ENCODE peak calls at places on chromosomes 5 and 9, in ten cellular contexts. I, Y, P, F, T, H, O, K, C and U are unnamed samples.

GRCh38 chr5:10257870-10258269 is 7.8 kb downstream of the CCT5 start:
- DNase-seq in I (peak), Y (no peak), P (no peak), F (no peak), T (no peak), H (no peak), O (no peak), K (no peak), C (no peak), U (no peak)

GRCh38 chr5:139745121-139745799 is 50.3 kb upstream of the PSD2 start:
- DNase-seq in I (no peak), Y (peak), P (no peak), F (peak), T (peak), H (peak), O (peak), K (no peak), C (peak), U (peak)

GRCh38 chr5:83720805-83721431 is at the start of gene HAPLN1:
- DNase-seq in I (no peak), Y (no peak), P (no peak), F (peak), T (no peak), H (peak), O (no peak), K (peak), C (no peak), U (no peak)

GRCh38 chr9:116605904-116606341 is 81.2 kb upstream of the TRIM32 start:
- DNase-seq in I (no peak), Y (peak), P (peak), F (no peak), T (no peak), H (no peak), O (peak), K (peak), C (no peak), U (peak)

GRCh38 chr5:33524476-33524875 is 83.7 kb downstream of the TARS1 start:
- DNase-seq in I (no peak), Y (no peak), P (no peak), F (no peak), T (peak), H (no peak), O (no peak), K (no peak), C (no peak), U (no peak)

GRCh38 chr5:40679998-40680681 is 425 bp downstream of the PTGER4 start:
- DNase-seq in I (peak), Y (peak), P (no peak), F (no peak), T (no peak), H (peak), O (peak), K (peak), C (peak), U (no peak)

GRCh38 chr5:179620293-179620692 is 3.2 kb downstream of the HNRNPH1 start:
- DNase-seq in I (no peak), Y (no peak), P (no peak), F (no peak), T (no peak), H (no peak), O (peak), K (no peak), C (no peak), U (no peak)

GRCh38 chr9:22645893-22646292 is 199.3 kb downstream of the DMRTA1 start:
- DNase-seq in I (no peak), Y (no peak), P (no peak), F (no peak), T (no peak), H (no peak), O (no peak), K (no peak), C (no peak), U (no peak)

GRCh38 chr9:133188843-133189180 is 20.2 kb downstream of the OBP2B start:
- DNase-seq in I (peak), Y (no peak), P (no peak), F (peak), T (no peak), H (no peak), O (no peak), K (no peak), C (no peak), U (no peak)

GRCh38 chr9:80615964-80616363 is 1044.2 kb downstream of the TLE4 start:
- DNase-seq in I (no peak), Y (no peak), P (no peak), F (peak), T (no peak), H (no peak), O (no peak), K (no peak), C (no peak), U (no peak)

GRCh38 chr5:150168864-150169263 is 2.3 kb downstream of the CDX1 start:
- DNase-seq in I (no peak), Y (no peak), P (no peak), F (no peak), T (no peak), H (no peak), O (no peak), K (no peak), C (no peak), U (peak)

GRCh38 chr9:125325821-125326220 is 64.2 kb downstream of the GAPVD1 start:
- DNase-seq in I (no peak), Y (no peak), P (no peak), F (peak), T (peak), H (no peak), O (no peak), K (no peak), C (no peak), U (no peak)

GRCh38 chr9:4796988-4797956 is 4.5 kb downstream of the RCL1 start:
- DNase-seq in I (no peak), Y (no peak), P (no peak), F (peak), T (peak), H (peak), O (no peak), K (peak), C (no peak), U (no peak)

GRCh38 chr9:109471994-109472393 is 26.1 kb downstream of the PTPN3 start:
- DNase-seq in I (no peak), Y (no peak), P (no peak), F (no peak), T (no peak), H (no peak), O (no peak), K (no peak), C (no peak), U (no peak)

GRCh38 chr9:111661150-111661801 is at the start of gene GNG10:
- DNase-seq in I (peak), Y (peak), P (peak), F (peak), T (peak), H (peak), O (peak), K (peak), C (peak), U (peak)
- H3K27ac ChIP-seq in I (peak), Y (peak), P (peak), F (peak), T (peak), H (no peak), O (peak), K (peak), C (peak), U (peak)

GRCh38 chr9:91903126-91903911 is 46.7 kb downstream of the ROR2 start:
- DNase-seq in I (no peak), Y (no peak), P (no peak), F (no peak), T (no peak), H (no peak), O (no peak), K (no peak), C (no peak), U (no peak)
- H3K27ac ChIP-seq in I (no peak), Y (no peak), P (no peak), F (no peak), T (no peak), H (no peak), O (no peak), K (no peak), C (no peak), U (no peak)

GRCh38 chr9:124256517-124257069 is 1.2 kb upstream of the NEK6 start:
- DNase-seq in I (no peak), Y (no peak), P (no peak), F (peak), T (peak), H (no peak), O (no peak), K (no peak), C (no peak), U (peak)

GRCh38 chr9:124255222-124255621 is 2.5 kb upstream of the NEK6 start:
- DNase-seq in I (no peak), Y (no peak), P (no peak), F (peak), T (no peak), H (no peak), O (no peak), K (no peak), C (no peak), U (no peak)

GRCh38 chr9:124251605-124252366 is 6.0 kb upstream of the NEK6 start:
- DNase-seq in I (no peak), Y (no peak), P (no peak), F (peak), T (peak), H (no peak), O (no peak), K (no peak), C (no peak), U (no peak)

GRCh38 chr9:124257070-124257864 is 482 bp upstream of the NEK6 start:
- DNase-seq in I (no peak), Y (no peak), P (no peak), F (peak), T (no peak), H (no peak), O (no peak), K (peak), C (no peak), U (peak)

GRCh38 chr9:124254261-124254682 is 3.5 kb upstream of the NEK6 start:
- DNase-seq in I (no peak), Y (no peak), P (no peak), F (peak), T (no peak), H (no peak), O (no peak), K (no peak), C (no peak), U (no peak)
- H3K27ac ChIP-seq in I (no peak), Y (no peak), P (no peak), F (no peak), T (no peak), H (no peak), O (no peak), K (no peak), C (no peak), U (no peak)

GRCh38 chr5:68680376-68680775 is 413.4 kb upstream of the SLC30A5 start:
- DNase-seq in I (no peak), Y (no peak), P (no peak), F (no peak), T (no peak), H (no peak), O (no peak), K (no peak), C (no peak), U (peak)
- H3K27ac ChIP-seq in I (peak), Y (no peak), P (no peak), F (no peak), T (no peak), H (no peak), O (no peak), K (no peak), C (no peak), U (no peak)

DNA sequence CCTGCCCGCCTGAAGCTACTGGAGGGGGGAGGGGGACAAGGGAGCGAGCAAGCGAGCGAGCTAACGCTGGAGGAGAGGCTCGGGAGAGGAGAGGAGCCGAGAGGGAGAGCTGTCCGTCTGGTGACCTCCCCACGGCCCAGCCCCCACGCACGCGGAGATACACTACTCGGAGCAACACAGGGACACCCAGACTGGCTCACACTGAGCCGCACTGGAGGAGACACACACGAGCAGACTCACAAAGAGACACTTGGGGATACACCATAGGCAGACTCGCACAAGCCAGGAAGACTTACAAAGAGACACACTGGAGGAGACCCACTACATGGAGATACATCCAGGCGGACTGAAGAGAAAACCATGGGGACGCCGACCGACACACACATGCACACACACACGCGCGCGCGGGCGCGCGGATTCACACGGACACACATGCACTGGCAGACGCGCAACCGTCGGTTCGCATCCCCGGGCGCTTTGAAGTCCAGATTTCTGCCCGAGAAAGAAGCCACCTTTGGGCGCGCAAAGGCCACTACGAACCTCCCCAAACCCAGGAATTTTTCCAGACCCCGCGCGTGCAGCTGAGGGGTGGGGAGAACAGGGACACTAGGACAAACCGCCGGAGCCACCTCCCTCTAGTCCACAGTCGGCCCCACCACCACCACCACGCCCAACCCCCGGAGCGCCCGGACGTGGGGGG is 703 bp downstream of the CNTFR start:
- DNase-seq in I (no peak), Y (no peak), P (no peak), F (no peak), T (no peak), H (no peak), O (peak), K (peak), C (no peak), U (peak)
- H3K27ac ChIP-seq in I (no peak), Y (no peak), P (no peak), F (no peak), T (no peak), H (no peak), O (no peak), K (no peak), C (no peak), U (no peak)

DNA sequence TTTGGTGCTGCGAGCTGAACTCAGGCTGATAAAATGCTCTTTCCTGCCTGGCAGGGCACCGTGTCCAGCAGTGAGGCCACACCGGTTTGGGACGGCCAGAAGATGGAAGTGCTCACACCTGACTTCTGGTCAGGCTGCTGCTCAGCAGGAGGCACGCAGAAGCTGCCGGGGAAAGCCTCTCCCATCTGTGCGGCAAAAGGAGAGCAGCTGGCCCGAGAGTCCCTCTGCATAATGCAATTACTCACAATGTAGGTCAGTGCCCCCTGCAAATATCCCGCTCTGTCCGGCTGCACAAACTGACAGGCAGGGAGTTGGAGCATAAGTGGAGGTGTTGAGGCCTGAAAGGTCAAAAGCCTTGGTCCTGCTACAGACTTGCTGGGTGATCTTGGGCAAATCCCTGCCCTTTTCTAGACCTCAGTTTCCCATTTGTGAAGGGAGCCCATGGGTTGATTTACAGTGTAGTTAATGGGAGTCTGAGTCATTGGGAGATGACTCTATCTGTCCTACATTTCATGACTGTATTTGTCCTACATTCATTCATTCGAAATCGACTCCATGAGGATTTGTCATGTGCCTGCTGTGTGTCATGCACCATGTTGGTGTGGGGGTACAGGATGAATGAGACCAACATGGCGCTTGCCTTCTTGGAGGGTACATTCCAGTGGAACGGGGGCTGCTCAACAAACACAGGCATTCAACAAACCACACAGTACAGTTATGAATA is 61.8 kb upstream of the TBC1D2 start:
- DNase-seq in I (no peak), Y (no peak), P (no peak), F (peak), T (peak), H (no peak), O (no peak), K (no peak), C (no peak), U (no peak)
- H3K27ac ChIP-seq in I (no peak), Y (no peak), P (no peak), F (no peak), T (peak), H (no peak), O (no peak), K (no peak), C (no peak), U (no peak)

GRCh38 chr5:91020065-91020800 is 362.9 kb downstream of the ARRDC3 start:
- DNase-seq in I (no peak), Y (no peak), P (no peak), F (no peak), T (peak), H (no peak), O (no peak), K (no peak), C (no peak), U (no peak)
- H3K27ac ChIP-seq in I (no peak), Y (no peak), P (no peak), F (no peak), T (no peak), H (no peak), O (no peak), K (no peak), C (no peak), U (no peak)

DNA sequence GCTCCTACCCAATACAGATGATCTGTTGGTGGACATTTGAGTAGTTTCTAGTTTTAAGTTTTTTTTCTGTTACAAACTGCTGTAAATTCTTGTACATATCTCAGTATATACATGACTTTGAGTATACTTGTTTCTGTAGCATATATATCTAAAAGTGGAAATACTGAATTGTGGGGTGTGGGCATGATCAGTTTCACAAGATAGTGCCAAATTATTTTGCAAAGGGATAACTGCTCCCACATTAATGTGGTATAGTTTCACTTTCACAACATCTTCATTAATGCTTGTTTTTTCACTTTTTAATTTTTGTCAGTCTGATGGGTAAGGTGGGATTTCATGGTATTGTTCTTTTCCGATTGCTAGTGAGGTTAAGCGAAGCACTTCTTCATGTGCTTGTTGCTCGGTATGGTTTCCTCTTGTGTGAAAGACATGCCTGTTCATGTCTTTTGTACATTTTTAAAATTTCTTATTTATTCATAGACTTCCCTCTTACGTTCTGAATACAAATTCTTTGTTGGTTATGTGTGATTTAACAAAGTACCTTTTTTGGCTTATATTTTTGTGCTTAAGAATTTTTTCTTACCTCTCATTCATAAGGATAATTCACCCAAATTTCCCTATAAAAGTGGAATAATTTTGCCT is 103.5 kb downstream of the CDC42SE2 start:
- DNase-seq in I (no peak), Y (no peak), P (no peak), F (no peak), T (no peak), H (no peak), O (no peak), K (no peak), C (no peak), U (no peak)
- H3K27ac ChIP-seq in I (no peak), Y (no peak), P (no peak), F (no peak), T (no peak), H (no peak), O (no peak), K (no peak), C (no peak), U (no peak)